ENCODE peak calls at places on chromosome 21, in ten cellular contexts. H is fibroblast of the conjunctiva; B is amniotic stem cell; D is stimulated activated CD8-positive, alpha-beta memory T cell treated with anti-CD3 and anti-CD28 coated beads, Interleukin-15, amount 100 ng/mL, for 24 hours; A is myocyte; K is midbrain; V is lower leg skin; O is NCI-H774; U is NCI-H1092 treated with DMSO at 0.1 percent for 48 hours; T is GM10248. S is an unnamed sample.

GRCh38 chr21:42343963-42344510 is 6.8 kb downstream of the TFF2 start:
- DNase-seq in H (no peak), B (no peak), D (no peak), A (no peak), K (no peak), V (no peak), O (no peak), U (no peak), T (no peak), S (no peak)

GRCh38 chr21:25708467-25709065 is 26.1 kb downstream of the ATP5PF start:
- DNase-seq in H (peak), B (peak), D (no peak), A (peak), K (peak), V (peak), O (peak), U (peak), T (peak), S (peak)

GRCh38 chr21:42107881-42108553 is 36.9 kb downstream of the UMODL1 start:
- DNase-seq in H (no peak), B (no peak), D (peak), A (peak), K (peak), V (no peak), O (peak), U (peak), T (peak), S (peak)

GRCh38 chr21:38343691-38344090 is 86.9 kb downstream of the KCNJ15 start:
- DNase-seq in H (no peak), B (no peak), D (no peak), A (peak), K (no peak), V (peak), O (peak), U (peak), T (no peak), S (no peak)

GRCh38 chr21:38376235-38376634 is 119.4 kb downstream of the KCNJ15 start:
- DNase-seq in H (no peak), B (no peak), D (no peak), A (no peak), K (no peak), V (no peak), O (no peak), U (no peak), T (no peak), S (no peak)

GRCh38 chr21:33101300-33102005 is 31.5 kb downstream of the OLIG1 start:
- DNase-seq in H (no peak), B (no peak), D (no peak), A (no peak), K (no peak), V (no peak), O (no peak), U (no peak), T (no peak), S (no peak)

GRCh38 chr21:46092811-46093667 is 4.9 kb upstream of the COL6A2 start:
- DNase-seq in H (no peak), B (no peak), D (no peak), A (no peak), K (no peak), V (no peak), O (no peak), U (no peak), T (peak), S (no peak)

GRCh38 chr21:42621166-42621827 is 32.1 kb upstream of the PDE9A start:
- DNase-seq in H (no peak), B (no peak), D (no peak), A (no peak), K (no peak), V (no peak), O (no peak), U (no peak), T (no peak), S (no peak)

GRCh38 chr21:36330904-36331303 is 10.9 kb downstream of the MORC3 start:
- DNase-seq in H (peak), B (no peak), D (no peak), A (peak), K (peak), V (no peak), O (peak), U (peak), T (peak), S (peak)

GRCh38 chr21:45824546-45825208 is 156.9 kb upstream of the COL6A1 start:
- DNase-seq in H (no peak), B (no peak), D (no peak), A (no peak), K (no peak), V (no peak), O (no peak), U (no peak), T (no peak), S (no peak)

GRCh38 chr21:46295177-46295711 is 9.1 kb downstream of the YBEY start:
- DNase-seq in H (peak), B (no peak), D (no peak), A (peak), K (no peak), V (no peak), O (no peak), U (peak), T (no peak), S (no peak)

GRCh38 chr21:45093064-45093532 is 18.7 kb downstream of the ADARB1 start:
- DNase-seq in H (no peak), B (no peak), D (no peak), A (peak), K (no peak), V (no peak), O (no peak), U (no peak), T (no peak), S (no peak)

GRCh38 chr21:36155603-36156338 is 853 bp upstream of the DOP1B start:
- DNase-seq in H (no peak), B (no peak), D (no peak), A (no peak), K (no peak), V (no peak), O (peak), U (no peak), T (no peak), S (no peak)

GRCh38 chr21:36820176-36821031 is 121.5 kb downstream of the SIM2 start:
- DNase-seq in H (no peak), B (no peak), D (no peak), A (peak), K (no peak), V (no peak), O (no peak), U (no peak), T (no peak), S (no peak)

GRCh38 chr21:25916226-25916625 is 181.5 kb downstream of the GABPA start:
- DNase-seq in H (no peak), B (no peak), D (no peak), A (no peak), K (no peak), V (no peak), O (no peak), U (no peak), T (no peak), S (no peak)

GRCh38 chr21:32248616-32249550 is 30.0 kb downstream of the MIS18A start:
- DNase-seq in H (no peak), B (no peak), D (no peak), A (peak), K (no peak), V (no peak), O (peak), U (peak), T (no peak), S (no peak)

GRCh38 chr21:41459884-41460534 is 34.0 kb downstream of the MX1 start:
- DNase-seq in H (no peak), B (no peak), D (no peak), A (no peak), K (no peak), V (no peak), O (no peak), U (no peak), T (no peak), S (no peak)

GRCh38 chr21:14589855-14590563 is 43.9 kb upstream of the SAMSN1 start:
- DNase-seq in H (no peak), B (no peak), D (no peak), A (no peak), K (no peak), V (no peak), O (no peak), U (no peak), T (peak), S (peak)

GRCh38 chr21:38972078-38972477 is 166.3 kb downstream of the ETS2 start:
- DNase-seq in H (no peak), B (no peak), D (no peak), A (no peak), K (no peak), V (no peak), O (no peak), U (no peak), T (no peak), S (no peak)

GRCh38 chr21:23725576-23725975 is 1881.7 kb downstream of the MRPL39 start:
- DNase-seq in H (no peak), B (no peak), D (no peak), A (no peak), K (no peak), V (no peak), O (no peak), U (no peak), T (no peak), S (no peak)

GRCh38 chr21:46100426-46100825 is 2.5 kb downstream of the COL6A2 start:
- DNase-seq in H (peak), B (no peak), D (no peak), A (no peak), K (no peak), V (peak), O (no peak), U (no peak), T (no peak), S (no peak)

S was measured in GM13977.